ENCODE peak calls at places on chromosomes 16 and 17, in ten cellular contexts. T is Ammon's horn; S is CD8-positive, alpha-beta memory T cell; W is aorta; U is stimulated activated CD4-positive, alpha-beta T cell treated with anti-CD3 and anti-CD28 coated beads, Interleukin-1b, Interleukin-23, amount 100 ng/mL, for 24 hours; A is GM12891; G is H54; K is T-cell; J is brain microvascular endothelial cell; H is NCI-H146. Q is an unnamed sample.

GRCh38 chr16:67394271-67395104 is 1.2 kb upstream of the TPPP3 start:
- DNase-seq in H (no peak), W (peak), T (no peak), J (no peak), G (no peak), K (no peak), S (no peak), U (no peak), A (no peak), Q (no peak)

GRCh38 chr17:28267720-28268609 is 51.0 kb upstream of the TMEM97 start:
- DNase-seq in U (no peak), H (no peak), J (no peak), K (no peak), A (no peak), S (no peak), G (no peak), T (no peak), W (no peak), Q (no peak)

GRCh38 chr16:4097826-4098240 is 18.4 kb downstream of the ADCY9 start:
- DNase-seq in K (no peak), H (no peak), W (no peak), T (no peak), G (no peak), S (no peak), A (no peak), J (no peak), U (no peak), Q (no peak)

GRCh38 chr17:10633738-10634379 is 23.2 kb downstream of the MYH3 start:
- DNase-seq in W (no peak), K (no peak), T (no peak), A (peak), J (no peak), U (no peak), S (no peak), G (no peak), H (no peak), Q (no peak)

GRCh38 chr17:66432996-66433556 is 130.7 kb downstream of the PRKCA start:
- DNase-seq in J (no peak), G (no peak), A (no peak), T (peak), W (no peak), K (no peak), H (no peak), U (no peak), S (no peak), Q (no peak)

GRCh38 chr16:1744338-1744840 is 27.0 kb downstream of the NME3 start:
- DNase-seq in A (no peak), U (no peak), K (no peak), S (no peak), W (no peak), T (no peak), G (no peak), H (no peak), J (no peak), Q (no peak)

GRCh38 chr16:70777973-70778406 is 23.0 kb downstream of the VAC14 start:
- DNase-seq in A (no peak), J (peak), W (no peak), K (no peak), G (no peak), U (no peak), H (no peak), T (no peak), S (no peak), Q (no peak)

GRCh38 chr16:1265826-1266225 is 10.0 kb downstream of the TPSD1 start:
- DNase-seq in S (no peak), A (no peak), U (no peak), T (no peak), K (no peak), H (no peak), J (no peak), G (no peak), W (no peak), Q (no peak)

GRCh38 chr17:50451943-50452626 is 16.6 kb downstream of the CHAD start:
- DNase-seq in S (no peak), H (no peak), W (no peak), J (no peak), G (no peak), U (no peak), A (no peak), T (no peak), K (no peak), Q (no peak)

GRCh38 chr17:44561237-44561623 is 3.9 kb downstream of the FZD2 start:
- DNase-seq in S (no peak), W (no peak), T (no peak), U (no peak), H (no peak), G (no peak), J (no peak), K (no peak), A (no peak), Q (no peak)

GRCh38 chr17:43907425-43907981 is at the start of gene MPP2:
- DNase-seq in W (peak), K (peak), A (peak), H (peak), J (peak), S (peak), T (peak), G (peak), U (no peak), Q (peak)

GRCh38 chr16:19502395-19503131 is 19.3 kb downstream of the GDE1 start:
- DNase-seq in T (peak), W (peak), U (peak), A (no peak), H (peak), J (peak), G (no peak), S (peak), K (peak), Q (peak)

GRCh38 chr17:66654341-66654740 is 180.6 kb upstream of the CACNG5 start:
- DNase-seq in H (no peak), U (no peak), G (no peak), S (no peak), K (no peak), A (no peak), T (peak), W (no peak), J (peak), Q (no peak)

GRCh38 chr16:80723091-80723490 is 81.3 kb downstream of the CDYL2 start:
- DNase-seq in G (no peak), T (no peak), W (no peak), K (no peak), S (no peak), U (no peak), J (no peak), A (no peak), H (no peak), Q (no peak)

GRCh38 chr17:1829189-1829578 is 518 bp downstream of the SMYD4 start:
- DNase-seq in S (no peak), G (peak), U (no peak), W (no peak), T (peak), J (peak), A (no peak), H (peak), K (no peak), Q (no peak)

GRCh38 chr17:12765544-12765943 is 23.8 kb upstream of the ARHGAP44 start:
- DNase-seq in U (no peak), A (no peak), W (peak), G (peak), K (no peak), T (peak), H (no peak), J (peak), S (no peak), Q (no peak)

GRCh38 chr17:43416998-43417891 is 18.5 kb downstream of the ARL4D start:
- DNase-seq in J (no peak), W (peak), T (peak), S (no peak), G (peak), U (no peak), K (no peak), A (no peak), H (no peak), Q (peak)

GRCh38 chr17:42266918-42267766 is 9.0 kb downstream of the STAT5B start:
- DNase-seq in K (peak), H (no peak), W (no peak), S (peak), A (no peak), U (no peak), J (peak), T (no peak), G (no peak), Q (no peak)

GRCh38 chr16:3612510-3613466 is 1.4 kb upstream of the SLX4 start:
- DNase-seq in K (no peak), U (no peak), G (no peak), W (no peak), A (no peak), H (no peak), S (no peak), T (no peak), J (no peak), Q (no peak)

GRCh38 chr16:24980077-24980793 is 34.9 kb downstream of the ARHGAP17 start:
- DNase-seq in K (no peak), H (no peak), G (no peak), A (no peak), W (no peak), T (no peak), U (no peak), J (no peak), S (no peak), Q (no peak)

GRCh38 chr16:82192665-82193064 is 22.6 kb upstream of the MPHOSPH6 start:
- DNase-seq in J (peak), A (no peak), G (peak), S (no peak), H (no peak), W (no peak), T (peak), K (no peak), U (no peak), Q (no peak)

GRCh38 chr16:11781773-11782172 is 15.3 kb downstream of the ZC3H7A start:
- DNase-seq in U (no peak), G (no peak), T (peak), S (no peak), K (no peak), A (no peak), W (no peak), H (peak), J (no peak), Q (peak)

GRCh38 chr17:50363217-50364060 is 9.5 kb downstream of the MRPL27 start:
- DNase-seq in W (no peak), T (peak), U (no peak), A (no peak), G (no peak), S (no peak), K (no peak), J (peak), H (peak), Q (no peak)

GRCh38 chr17:43316522-43317142 is 82.2 kb upstream of the ARL4D start:
- DNase-seq in S (peak), U (no peak), J (no peak), H (no peak), A (no peak), G (no peak), W (peak), K (no peak), T (no peak), Q (no peak)

GRCh38 chr17:78322327-78322857 is 37.5 kb downstream of the SOCS3 start:
- DNase-seq in K (no peak), T (no peak), G (no peak), U (no peak), W (no peak), J (no peak), H (no peak), A (no peak), S (no peak), Q (no peak)

GRCh38 chr17:83124871-83125514 is 45.6 kb downstream of the METRNL start:
- DNase-seq in T (no peak), S (peak), J (no peak), W (peak), K (peak), U (no peak), A (no peak), H (no peak), G (no peak), Q (peak)

GRCh38 chr17:75693500-75694481 is 26.7 kb downstream of the SAP30BP start:
- DNase-seq in S (no peak), U (no peak), J (no peak), G (peak), K (no peak), H (no peak), W (peak), T (peak), A (no peak), Q (no peak)

GRCh38 chr16:82464192-82464591 is 162.6 kb upstream of the CDH13 start:
- DNase-seq in K (no peak), H (no peak), T (no peak), J (no peak), W (no peak), G (no peak), A (no peak), U (no peak), S (no peak), Q (no peak)

GRCh38 chr17:13751485-13751793 is 149.7 kb upstream of the HS3ST3A1 start:
- DNase-seq in H (no peak), J (no peak), T (no peak), A (no peak), U (no peak), K (no peak), W (no peak), G (no peak), S (no peak), Q (no peak)